ENCODE peak calls at places on chromosomes 1 and 21, in six cellular contexts. One of them, this sample, is unnamed.
A peak's percentile ranks its signal among the peaks of the same experiment; 100 is the strongest.

GRCh38 chr1:10793129-10793651 is 3.3 kb downstream of the CASZ1 start:
- DNase-seq in cardiac fibroblast: peak; percentile 20
- DNase-seq in colonic mucosa: peak; percentile 78
- DNase-seq in fibroblast of pulmonary artery: peak; percentile 11
- DNase-seq in left lung: no peak
- DNase-seq in vagina: no peak
- DNase-seq in this sample: peak; percentile 13

GRCh38 chr1:20603473-20604464 is 14.9 kb downstream of the CDA start:
- DNase-seq in cardiac fibroblast: peak; percentile 61
- DNase-seq in colonic mucosa: no peak
- DNase-seq in fibroblast of pulmonary artery: peak; percentile 71
- DNase-seq in left lung: no peak
- DNase-seq in vagina: no peak
- DNase-seq in this sample: peak; percentile 94

GRCh38 chr1:71566413-71566812 is 485.6 kb upstream of the ZRANB2 start:
- DNase-seq in cardiac fibroblast: no peak
- DNase-seq in colonic mucosa: no peak
- DNase-seq in fibroblast of pulmonary artery: no peak
- DNase-seq in left lung: no peak
- DNase-seq in vagina: no peak
- DNase-seq in this sample: no peak

GRCh38 chr1:174700314-174700713 is 252.6 kb downstream of the GPR52 start:
- DNase-seq in cardiac fibroblast: no peak
- DNase-seq in colonic mucosa: no peak
- DNase-seq in fibroblast of pulmonary artery: no peak
- DNase-seq in left lung: no peak
- DNase-seq in vagina: no peak
- DNase-seq in this sample: no peak

GRCh38 chr1:217027403-217028080 is 304.3 kb upstream of the ESRRG start:
- DNase-seq in cardiac fibroblast: no peak
- DNase-seq in colonic mucosa: no peak
- DNase-seq in fibroblast of pulmonary artery: no peak
- DNase-seq in left lung: no peak
- DNase-seq in vagina: no peak
- DNase-seq in this sample: no peak

GRCh38 chr1:77031101-77031662 is 163.9 kb downstream of the ST6GALNAC5 start:
- DNase-seq in cardiac fibroblast: peak; percentile 18
- DNase-seq in colonic mucosa: no peak
- DNase-seq in fibroblast of pulmonary artery: peak; percentile 40
- DNase-seq in left lung: no peak
- DNase-seq in vagina: no peak
- DNase-seq in this sample: peak; percentile 65

GRCh38 chr21:21851205-21851604 is 853.0 kb downstream of the NCAM2 start:
- DNase-seq in cardiac fibroblast: no peak
- DNase-seq in colonic mucosa: no peak
- DNase-seq in fibroblast of pulmonary artery: no peak
- DNase-seq in left lung: no peak
- DNase-seq in vagina: no peak
- DNase-seq in this sample: no peak

GRCh38 chr1:209900734-209901133 is 37.3 kb upstream of the SYT14 start:
- DNase-seq in cardiac fibroblast: no peak
- DNase-seq in colonic mucosa: no peak
- DNase-seq in fibroblast of pulmonary artery: peak; percentile 58
- DNase-seq in left lung: no peak
- DNase-seq in vagina: no peak
- DNase-seq in this sample: peak; percentile 71

GRCh38 chr1:21815724-21816311 is 3.8 kb downstream of the LDLRAD2 start:
- DNase-seq in cardiac fibroblast: no peak
- DNase-seq in colonic mucosa: no peak
- DNase-seq in fibroblast of pulmonary artery: no peak
- DNase-seq in left lung: no peak
- DNase-seq in vagina: no peak
- DNase-seq in this sample: no peak

GRCh38 chr21:42375141-42375905 is 9.0 kb upstream of the TFF1 start:
- DNase-seq in cardiac fibroblast: no peak
- DNase-seq in colonic mucosa: peak; percentile 85
- DNase-seq in fibroblast of pulmonary artery: no peak
- DNase-seq in left lung: peak; percentile 57
- DNase-seq in vagina: no peak
- DNase-seq in this sample: no peak

GRCh38 chr1:232450626-232451025 is 179.3 kb downstream of the SIPA1L2 start:
- DNase-seq in cardiac fibroblast: no peak
- DNase-seq in colonic mucosa: no peak
- DNase-seq in fibroblast of pulmonary artery: no peak
- DNase-seq in left lung: no peak
- DNase-seq in vagina: no peak
- DNase-seq in this sample: peak; percentile 18

GRCh38 chr1:157671895-157672294 is 28.7 kb downstream of the FCRL3 start:
- DNase-seq in cardiac fibroblast: no peak
- DNase-seq in colonic mucosa: no peak
- DNase-seq in fibroblast of pulmonary artery: no peak
- DNase-seq in left lung: no peak
- DNase-seq in vagina: no peak
- DNase-seq in this sample: no peak

GRCh38 chr1:24683713-24684162 is 40.6 kb downstream of the SRRM1 start:
- DNase-seq in cardiac fibroblast: peak; percentile 92
- DNase-seq in colonic mucosa: no peak
- DNase-seq in fibroblast of pulmonary artery: peak; percentile 93
- DNase-seq in left lung: no peak
- DNase-seq in vagina: no peak
- DNase-seq in this sample: peak; percentile 86

GRCh38 chr1:186750250-186750649 is 70.0 kb upstream of the PTGS2 start:
- DNase-seq in cardiac fibroblast: no peak
- DNase-seq in colonic mucosa: no peak
- DNase-seq in fibroblast of pulmonary artery: peak; percentile 13
- DNase-seq in left lung: no peak
- DNase-seq in vagina: no peak
- DNase-seq in this sample: peak; percentile 37

GRCh38 chr1:22677861-22678521 is 25.0 kb downstream of the C1QB start:
- DNase-seq in cardiac fibroblast: no peak
- DNase-seq in colonic mucosa: no peak
- DNase-seq in fibroblast of pulmonary artery: no peak
- DNase-seq in left lung: no peak
- DNase-seq in vagina: no peak
- DNase-seq in this sample: no peak

GRCh38 chr1:207831517-207832327 is 79.2 kb downstream of the CD34 start:
- DNase-seq in cardiac fibroblast: no peak
- DNase-seq in colonic mucosa: no peak
- DNase-seq in fibroblast of pulmonary artery: no peak
- DNase-seq in left lung: no peak
- DNase-seq in vagina: no peak
- DNase-seq in this sample: no peak

GRCh38 chr1:119794230-119794629 is 17.0 kb downstream of the REG4 start:
- DNase-seq in cardiac fibroblast: no peak
- DNase-seq in colonic mucosa: no peak
- DNase-seq in fibroblast of pulmonary artery: no peak
- DNase-seq in left lung: no peak
- DNase-seq in vagina: no peak
- DNase-seq in this sample: no peak

GRCh38 chr1:63498106-63498505 is 24.9 kb downstream of the ITGB3BP start:
- DNase-seq in cardiac fibroblast: no peak
- DNase-seq in colonic mucosa: no peak
- DNase-seq in fibroblast of pulmonary artery: no peak
- DNase-seq in left lung: no peak
- DNase-seq in vagina: no peak
- DNase-seq in this sample: no peak

GRCh38 chr1:209086486-209087192 is 496.9 kb upstream of the CAMK1G start:
- DNase-seq in cardiac fibroblast: no peak
- DNase-seq in colonic mucosa: no peak
- DNase-seq in fibroblast of pulmonary artery: no peak
- DNase-seq in left lung: no peak
- DNase-seq in vagina: no peak
- DNase-seq in this sample: no peak

GRCh38 chr1:1922782-1923680 is 4.0 kb upstream of the TMEM52 start:
- DNase-seq in cardiac fibroblast: no peak
- DNase-seq in colonic mucosa: peak; percentile 72
- DNase-seq in fibroblast of pulmonary artery: no peak
- DNase-seq in left lung: no peak
- DNase-seq in vagina: no peak
- DNase-seq in this sample: no peak

GRCh38 chr1:9500756-9501754 is 38.2 kb upstream of the SLC25A33 start:
- DNase-seq in cardiac fibroblast: no peak
- DNase-seq in colonic mucosa: no peak
- DNase-seq in fibroblast of pulmonary artery: no peak
- DNase-seq in left lung: no peak
- DNase-seq in vagina: no peak
- DNase-seq in this sample: no peak

GRCh38 chr1:906532-907420 is 16.9 kb upstream of the SAMD11 start:
- DNase-seq in cardiac fibroblast: peak; percentile 58
- DNase-seq in colonic mucosa: peak; percentile 68
- DNase-seq in fibroblast of pulmonary artery: no peak
- DNase-seq in left lung: peak; percentile 81
- DNase-seq in vagina: peak; percentile 87
- DNase-seq in this sample: peak; percentile 43

GRCh38 chr1:206463137-206463536 is 7.1 kb upstream of the IKBKE start:
- DNase-seq in cardiac fibroblast: no peak
- DNase-seq in colonic mucosa: no peak
- DNase-seq in fibroblast of pulmonary artery: no peak
- DNase-seq in left lung: no peak
- DNase-seq in vagina: no peak
- DNase-seq in this sample: no peak

GRCh38 chr1:157966034-157966671 is 27.3 kb upstream of the KIRREL1 start:
- DNase-seq in cardiac fibroblast: peak; percentile 67
- DNase-seq in colonic mucosa: peak; percentile 76
- DNase-seq in fibroblast of pulmonary artery: peak; percentile 65
- DNase-seq in left lung: no peak
- DNase-seq in vagina: no peak
- DNase-seq in this sample: peak; percentile 81

GRCh38 chr21:46294647-46295176 is 8.6 kb downstream of the YBEY start:
- DNase-seq in cardiac fibroblast: peak; percentile 47
- DNase-seq in colonic mucosa: no peak
- DNase-seq in fibroblast of pulmonary artery: peak; percentile 55
- DNase-seq in left lung: no peak
- DNase-seq in vagina: no peak
- DNase-seq in this sample: peak; percentile 69

GRCh38 chr21:43942621-43943020 is 69.5 kb upstream of the TRAPPC10 start:
- DNase-seq in cardiac fibroblast: no peak
- DNase-seq in colonic mucosa: no peak
- DNase-seq in fibroblast of pulmonary artery: no peak
- DNase-seq in left lung: peak; percentile 58
- DNase-seq in vagina: no peak
- DNase-seq in this sample: no peak
- TF ChIP-seq CTCF in cardiac fibroblast: no peak
- TF ChIP-seq CTCF in colonic mucosa: no peak
- TF ChIP-seq CTCF in fibroblast of pulmonary artery: no peak
- TF ChIP-seq CTCF in left lung: no peak
- TF ChIP-seq CTCF in vagina: no peak
- TF ChIP-seq CTCF in this sample: no peak

GRCh38 chr1:46616277-46617107 is at the start of gene MOB3C:
- DNase-seq in cardiac fibroblast: peak; percentile 88
- DNase-seq in colonic mucosa: peak; percentile 87
- DNase-seq in fibroblast of pulmonary artery: peak; percentile 82
- DNase-seq in left lung: peak; percentile 93
- DNase-seq in vagina: no peak
- DNase-seq in this sample: peak; percentile 80

GRCh38 chr1:46614604-46614984 is 2.0 kb downstream of the MOB3C start:
- DNase-seq in cardiac fibroblast: no peak
- DNase-seq in colonic mucosa: no peak
- DNase-seq in fibroblast of pulmonary artery: no peak
- DNase-seq in left lung: no peak
- DNase-seq in vagina: no peak
- DNase-seq in this sample: no peak

GRCh38 chr1:46615735-46616134 is 876 bp downstream of the MOB3C start:
- DNase-seq in cardiac fibroblast: no peak
- DNase-seq in colonic mucosa: no peak
- DNase-seq in fibroblast of pulmonary artery: no peak
- DNase-seq in left lung: no peak
- DNase-seq in vagina: no peak
- DNase-seq in this sample: no peak

GRCh38 chr1:46613661-46614603 is 2.7 kb downstream of the MOB3C start:
- DNase-seq in cardiac fibroblast: peak; percentile 87
- DNase-seq in colonic mucosa: peak; percentile 75
- DNase-seq in fibroblast of pulmonary artery: peak; percentile 83
- DNase-seq in left lung: peak; percentile 96
- DNase-seq in vagina: no peak
- DNase-seq in this sample: peak; percentile 83

GRCh38 chr1:46615088-46615487 is 1.5 kb downstream of the MOB3C start:
- DNase-seq in cardiac fibroblast: no peak
- DNase-seq in colonic mucosa: no peak
- DNase-seq in fibroblast of pulmonary artery: no peak
- DNase-seq in left lung: no peak
- DNase-seq in vagina: no peak
- DNase-seq in this sample: no peak
- H3K4me3 ChIP-seq in cardiac fibroblast: no peak overlapping the region
- H3K4me3 ChIP-seq in colonic mucosa: peak overlapping the region; percentile 63
- H3K4me3 ChIP-seq in fibroblast of pulmonary artery: no peak overlapping the region
- H3K4me3 ChIP-seq in left lung: no peak overlapping the region
- H3K4me3 ChIP-seq in vagina: peak overlapping the region; percentile 77
- H3K4me3 ChIP-seq in this sample: peak overlapping the region; percentile 88

DNA sequence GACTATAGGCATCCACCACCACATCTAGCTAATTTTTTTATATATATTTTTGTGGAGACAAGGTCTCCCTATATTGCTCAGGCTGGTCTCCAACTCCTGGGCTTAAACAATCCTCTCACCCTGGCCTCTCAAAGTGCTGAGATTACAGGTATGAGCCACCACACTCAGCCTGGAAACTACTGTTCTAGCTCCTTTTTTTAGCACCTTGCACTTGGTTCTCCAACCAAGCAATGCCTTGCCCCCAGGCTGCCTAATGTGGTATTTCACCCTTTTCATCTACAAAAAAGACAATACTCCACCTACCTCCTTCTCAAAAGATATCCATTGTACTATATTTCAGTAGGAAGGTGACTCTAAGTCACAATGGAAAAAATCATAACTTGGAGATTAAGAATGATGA is 6.7 kb downstream of the ARNT start:
- DNase-seq in cardiac fibroblast: no peak
- DNase-seq in colonic mucosa: no peak
- DNase-seq in fibroblast of pulmonary artery: no peak
- DNase-seq in left lung: no peak
- DNase-seq in vagina: no peak
- DNase-seq in this sample: no peak
- TF ChIP-seq CTCF in cardiac fibroblast: peak; percentile 5
- TF ChIP-seq CTCF in colonic mucosa: no peak
- TF ChIP-seq CTCF in fibroblast of pulmonary artery: peak; percentile 2
- TF ChIP-seq CTCF in left lung: no peak
- TF ChIP-seq CTCF in vagina: no peak
- TF ChIP-seq CTCF in this sample: peak; percentile 9

GRCh38 chr1:27119270-27119618 is 35.7 kb downstream of the SLC9A1 start:
- DNase-seq in cardiac fibroblast: peak; percentile 84
- DNase-seq in colonic mucosa: no peak
- DNase-seq in fibroblast of pulmonary artery: peak; percentile 84
- DNase-seq in left lung: no peak
- DNase-seq in vagina: no peak
- DNase-seq in this sample: peak; percentile 92
- H3K4me3 ChIP-seq in cardiac fibroblast: no peak overlapping the region
- H3K4me3 ChIP-seq in colonic mucosa: no peak overlapping the region
- H3K4me3 ChIP-seq in fibroblast of pulmonary artery: no peak overlapping the region
- H3K4me3 ChIP-seq in left lung: no peak overlapping the region
- H3K4me3 ChIP-seq in vagina: no peak overlapping the region
- H3K4me3 ChIP-seq in this sample: peak overlapping the region; percentile 23

DNA sequence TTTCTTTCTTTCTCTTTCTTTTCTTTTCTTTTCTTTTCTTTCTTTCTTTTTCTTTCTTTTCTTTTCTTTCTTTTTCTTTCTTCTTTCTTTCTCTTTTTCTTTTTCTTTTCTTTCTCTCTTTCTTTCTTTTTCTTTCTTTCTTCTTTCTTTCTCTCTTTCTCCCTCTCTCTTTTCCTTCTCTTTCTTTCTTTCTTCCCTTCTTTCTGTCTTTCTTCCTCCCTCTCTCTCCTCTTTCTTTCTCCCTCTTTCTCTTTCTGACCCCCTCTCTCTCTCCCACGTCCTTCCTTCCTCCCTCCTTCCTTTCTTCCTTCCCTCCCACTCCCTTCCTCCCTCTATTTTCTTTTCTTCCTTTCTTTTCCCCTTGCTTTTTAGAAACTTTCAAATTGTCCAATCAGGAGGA is 333.6 kb downstream of the PAPPA2 start:
- DNase-seq in cardiac fibroblast: no peak
- DNase-seq in colonic mucosa: no peak
- DNase-seq in fibroblast of pulmonary artery: no peak
- DNase-seq in left lung: no peak
- DNase-seq in vagina: no peak
- DNase-seq in this sample: no peak
- TF ChIP-seq CTCF in cardiac fibroblast: no peak
- TF ChIP-seq CTCF in colonic mucosa: no peak
- TF ChIP-seq CTCF in fibroblast of pulmonary artery: no peak
- TF ChIP-seq CTCF in left lung: no peak
- TF ChIP-seq CTCF in vagina: no peak
- TF ChIP-seq CTCF in this sample: no peak